ENCODE peak calls at places on chromosomes 7 and 10, in five cellular contexts. C is AG09309, X is ureter, T is BJ, Q is cardiac muscle cell. D is an unnamed sample.

GRCh38 chr7:44293561-44294324 is 31.7 kb downstream of the CAMK2B start:
- DNase-seq in C (no peak), X (peak; percentile 30), T (no peak), Q (no peak), D (no peak)

GRCh38 chr7:94223375-94224084 is 171.2 kb upstream of the COL1A2 start:
- DNase-seq in C (no peak), X (no peak), T (no peak), Q (peak; percentile 63), D (peak; percentile 85)

GRCh38 chr7:117715784-117716445 is 157.3 kb downstream of the CTTNBP2 start:
- DNase-seq in C (peak; percentile 14), X (peak; percentile 52), T (peak; percentile 7), Q (peak; percentile 80), D (peak; percentile 83)

GRCh38 chr10:26890956-26891355 is 30.2 kb upstream of the ABI1 start:
- DNase-seq in C (peak; percentile 55), X (peak; percentile 47), T (no peak), Q (peak; percentile 81), D (peak; percentile 89)

GRCh38 chr10:9443758-9444157 is 1389.3 kb downstream of the GATA3 start:
- DNase-seq in C (no peak), X (no peak), T (no peak), Q (no peak), D (no peak)

GRCh38 chr7:112495820-112496462 is 15.2 kb downstream of the LSMEM1 start:
- DNase-seq in C (peak; percentile 24), X (peak; percentile 54), T (no peak), Q (peak; percentile 79), D (peak; percentile 85)

GRCh38 chr10:131920151-131920550 is 19.3 kb downstream of the PPP2R2D start:
- DNase-seq in C (no peak), X (no peak), T (no peak), Q (no peak), D (no peak)

GRCh38 chr10:64408386-64409178 is 887.4 kb downstream of the REEP3 start:
- DNase-seq in C (no peak), X (no peak), T (no peak), Q (no peak), D (no peak)

GRCh38 chr10:101165736-101166135 is 34.6 kb downstream of the TLX1 start:
- DNase-seq in C (no peak), X (no peak), T (no peak), Q (no peak), D (no peak)

GRCh38 chr7:107394301-107394700 is 75.6 kb upstream of the GPR22 start:
- DNase-seq in C (peak; percentile 58), X (no peak), T (peak; percentile 36), Q (peak; percentile 62), D (peak; percentile 42)

GRCh38 chr7:27520828-27521790 is 141.6 kb downstream of the HIBADH start:
- DNase-seq in C (peak; percentile 56), X (peak; percentile 75), T (no peak), Q (peak; percentile 95), D (peak; percentile 79)

GRCh38 chr10:21919117-21919516 is 84.4 kb downstream of the DNAJC1 start:
- DNase-seq in C (no peak), X (no peak), T (no peak), Q (no peak), D (peak; percentile 28)

GRCh38 chr10:102633282-102633681 is 11.0 kb upstream of the TRIM8 start:
- DNase-seq in C (no peak), X (no peak), T (no peak), Q (peak; percentile 87), D (peak; percentile 58)

GRCh38 chr7:94301024-94301588 is 93.6 kb upstream of the COL1A2 start:
- DNase-seq in C (peak; percentile 89), X (peak; percentile 66), T (peak; percentile 90), Q (peak; percentile 97), D (peak; percentile 99)

GRCh38 chr10:104980401-104980800 is 339.3 kb downstream of the SORCS3 start:
- DNase-seq in C (no peak), X (no peak), T (no peak), Q (no peak), D (no peak)

GRCh38 chr7:155214328-155214986 is 83.2 kb upstream of the INSIG1 start:
- DNase-seq in C (no peak), X (no peak), T (no peak), Q (no peak), D (no peak)

GRCh38 chr10:16440396-16441105 is 3.7 kb downstream of the PTER start:
- DNase-seq in C (no peak), X (peak; percentile 60), T (no peak), Q (peak; percentile 13), D (peak; percentile 27)

GRCh38 chr10:70575874-70576802 is 26.4 kb downstream of the PRF1 start:
- DNase-seq in C (no peak), X (no peak), T (no peak), Q (peak; percentile 77), D (peak; percentile 79)

GRCh38 chr7:1415389-1415990 is 43.8 kb downstream of the MICALL2 start:
- DNase-seq in C (no peak), X (no peak), T (no peak), Q (no peak), D (no peak)

GRCh38 chr7:80450621-80451308 is 61.1 kb downstream of the GNAT3 start:
- DNase-seq in C (no peak), X (no peak), T (no peak), Q (peak; percentile 13), D (peak; percentile 78)

GRCh38 chr10:60732240-60733188 is 45.8 kb upstream of the CDK1 start:
- DNase-seq in C (no peak), X (peak; percentile 50), T (no peak), Q (no peak), D (no peak)

GRCh38 chr10:131824371-131825149 is 76.2 kb upstream of the PPP2R2D start:
- DNase-seq in C (no peak), X (no peak), T (no peak), Q (no peak), D (peak; percentile 17)

D was measured in choroid plexus epithelial cell.